ENCODE peak calls at places on chromosomes 5 and 9, in five cellular contexts. One of them, this sample, is unnamed.

GRCh38 chr9:98135938-98136337 is 16.9 kb upstream of the TRIM14 start:
- DNase-seq in endothelial cell: no peak
- DNase-seq in transverse colon: no peak
- DNase-seq in pons: no peak
- DNase-seq in LNCaP clone FGC: peak
- DNase-seq in this sample: no peak

GRCh38 chr9:87395804-87396458 is 101.7 kb upstream of the DAPK1 start:
- DNase-seq in endothelial cell: no peak
- DNase-seq in transverse colon: no peak
- DNase-seq in pons: no peak
- DNase-seq in LNCaP clone FGC: peak
- DNase-seq in this sample: no peak

GRCh38 chr9:38041564-38042267 is 27.3 kb downstream of the SHB start:
- DNase-seq in endothelial cell: no peak
- DNase-seq in transverse colon: no peak
- DNase-seq in pons: no peak
- DNase-seq in LNCaP clone FGC: no peak
- DNase-seq in this sample: no peak

GRCh38 chr5:149916317-149917072 is 28.1 kb downstream of the PDE6A start:
- DNase-seq in endothelial cell: no peak
- DNase-seq in transverse colon: no peak
- DNase-seq in pons: no peak
- DNase-seq in LNCaP clone FGC: no peak
- DNase-seq in this sample: no peak

GRCh38 chr5:73188764-73189521 is 15.9 kb downstream of the TMEM174 start:
- DNase-seq in endothelial cell: no peak
- DNase-seq in transverse colon: no peak
- DNase-seq in pons: no peak
- DNase-seq in LNCaP clone FGC: no peak
- DNase-seq in this sample: no peak

GRCh38 chr9:136231478-136232297 is 13.9 kb downstream of the QSOX2 start:
- DNase-seq in endothelial cell: no peak
- DNase-seq in transverse colon: no peak
- DNase-seq in pons: no peak
- DNase-seq in LNCaP clone FGC: no peak
- DNase-seq in this sample: no peak

GRCh38 chr5:155049569-155050383 is 36.2 kb downstream of the KIF4B start:
- DNase-seq in endothelial cell: no peak
- DNase-seq in transverse colon: no peak
- DNase-seq in pons: no peak
- DNase-seq in LNCaP clone FGC: no peak
- DNase-seq in this sample: no peak

GRCh38 chr5:132487841-132488555 is 2.6 kb downstream of the IRF1 start:
- DNase-seq in endothelial cell: no peak
- DNase-seq in transverse colon: peak
- DNase-seq in pons: no peak
- DNase-seq in LNCaP clone FGC: no peak
- DNase-seq in this sample: no peak

GRCh38 chr9:116924462-116925110 is 237.5 kb downstream of the TRIM32 start:
- DNase-seq in endothelial cell: no peak
- DNase-seq in transverse colon: no peak
- DNase-seq in pons: no peak
- DNase-seq in LNCaP clone FGC: no peak
- DNase-seq in this sample: no peak

GRCh38 chr9:127953768-127954505 is 16.3 kb upstream of the DPM2 start:
- DNase-seq in endothelial cell: no peak
- DNase-seq in transverse colon: no peak
- DNase-seq in pons: no peak
- DNase-seq in LNCaP clone FGC: no peak
- DNase-seq in this sample: no peak

GRCh38 chr5:147310059-147310704 is 75.4 kb downstream of the STK32A start:
- DNase-seq in endothelial cell: no peak
- DNase-seq in transverse colon: peak
- DNase-seq in pons: peak
- DNase-seq in LNCaP clone FGC: peak
- DNase-seq in this sample: peak

GRCh38 chr5:122515709-122516431 is 203.8 kb downstream of the SNCAIP start:
- DNase-seq in endothelial cell: peak
- DNase-seq in transverse colon: peak
- DNase-seq in pons: peak
- DNase-seq in LNCaP clone FGC: peak
- DNase-seq in this sample: peak

GRCh38 chr5:74209566-74209965 is 431.0 kb downstream of the ENC1 start:
- DNase-seq in endothelial cell: no peak
- DNase-seq in transverse colon: no peak
- DNase-seq in pons: no peak
- DNase-seq in LNCaP clone FGC: no peak
- DNase-seq in this sample: no peak

GRCh38 chr5:143262393-143263174 is 140.9 kb downstream of the NR3C1 start:
- DNase-seq in endothelial cell: no peak
- DNase-seq in transverse colon: no peak
- DNase-seq in pons: no peak
- DNase-seq in LNCaP clone FGC: no peak
- DNase-seq in this sample: no peak

GRCh38 chr9:128523199-128523925 is 18.8 kb downstream of the GLE1 start:
- DNase-seq in endothelial cell: no peak
- DNase-seq in transverse colon: no peak
- DNase-seq in pons: peak
- DNase-seq in LNCaP clone FGC: no peak
- DNase-seq in this sample: peak

GRCh38 chr5:64691333-64691732 is 1.0 kb downstream of the SHISAL2B start:
- DNase-seq in endothelial cell: no peak
- DNase-seq in transverse colon: no peak
- DNase-seq in pons: no peak
- DNase-seq in LNCaP clone FGC: no peak
- DNase-seq in this sample: no peak

GRCh38 chr9:14529047-14529446 is 164.2 kb downstream of the ZDHHC21 start:
- DNase-seq in endothelial cell: no peak
- DNase-seq in transverse colon: no peak
- DNase-seq in pons: no peak
- DNase-seq in LNCaP clone FGC: no peak
- DNase-seq in this sample: no peak

GRCh38 chr5:58235279-58235678 is 224.6 kb downstream of the PLK2 start:
- DNase-seq in endothelial cell: no peak
- DNase-seq in transverse colon: no peak
- DNase-seq in pons: no peak
- DNase-seq in LNCaP clone FGC: peak
- DNase-seq in this sample: no peak

GRCh38 chr5:146770546-146770945 is 108.0 kb downstream of the PPP2R2B start:
- DNase-seq in endothelial cell: no peak
- DNase-seq in transverse colon: no peak
- DNase-seq in pons: no peak
- DNase-seq in LNCaP clone FGC: no peak
- DNase-seq in this sample: no peak

GRCh38 chr5:72018158-72018803 is 89.0 kb upstream of the MAP1B start:
- DNase-seq in endothelial cell: peak
- DNase-seq in transverse colon: peak
- DNase-seq in pons: no peak
- DNase-seq in LNCaP clone FGC: peak
- DNase-seq in this sample: no peak

GRCh38 chr5:67052034-67052433 is 144.6 kb downstream of the CD180 start:
- DNase-seq in endothelial cell: no peak
- DNase-seq in transverse colon: no peak
- DNase-seq in pons: no peak
- DNase-seq in LNCaP clone FGC: no peak
- DNase-seq in this sample: no peak

GRCh38 chr9:37104183-37104889 is 16.0 kb upstream of the ZCCHC7 start:
- DNase-seq in endothelial cell: no peak
- DNase-seq in transverse colon: no peak
- DNase-seq in pons: no peak
- DNase-seq in LNCaP clone FGC: no peak
- DNase-seq in this sample: peak

GRCh38 chr9:70006299-70006698 is 37.3 kb upstream of the MAMDC2 start:
- DNase-seq in endothelial cell: no peak
- DNase-seq in transverse colon: no peak
- DNase-seq in pons: no peak
- DNase-seq in LNCaP clone FGC: no peak
- DNase-seq in this sample: no peak

GRCh38 chr9:7149258-7149657 is 391.5 kb downstream of the KDM4C start:
- DNase-seq in endothelial cell: no peak
- DNase-seq in transverse colon: no peak
- DNase-seq in pons: no peak
- DNase-seq in LNCaP clone FGC: no peak
- DNase-seq in this sample: no peak

GRCh38 chr5:98425626-98426025 is 347.8 kb upstream of the RGMB start:
- DNase-seq in endothelial cell: no peak
- DNase-seq in transverse colon: no peak
- DNase-seq in pons: no peak
- DNase-seq in LNCaP clone FGC: no peak
- DNase-seq in this sample: no peak

GRCh38 chr5:75412111-75412990 is 75.3 kb downstream of the HMGCR start:
- DNase-seq in endothelial cell: no peak
- DNase-seq in transverse colon: no peak
- DNase-seq in pons: no peak
- DNase-seq in LNCaP clone FGC: no peak
- DNase-seq in this sample: no peak

GRCh38 chr5:103428411-103428871 is 134.1 kb downstream of the NUDT12 start:
- DNase-seq in endothelial cell: no peak
- DNase-seq in transverse colon: no peak
- DNase-seq in pons: peak
- DNase-seq in LNCaP clone FGC: no peak
- DNase-seq in this sample: peak